ENCODE peak calls at places on chromosome 2, in ten cellular contexts. L is cardiac fibroblast, T is HAP-1, K is esophagus muscularis mucosa, P is H7, V is tibial nerve, W is MM.1S, S is cardiac muscle cell, O is kidney, E is adipocyte. Z is an unnamed sample.

GRCh38 chr2:42192642-42193566 is 23.8 kb downstream of the EML4 start:
- DNase-seq in W (peak; percentile 26), E (peak; percentile 41), P (no peak), O (no peak), S (no peak), V (no peak), T (no peak), L (no peak), K (no peak), Z (no peak)

GRCh38 chr2:217045725-217046475 is 186.0 kb upstream of the TNP1 start:
- DNase-seq in K (no peak), W (no peak), S (peak; percentile 29), V (no peak), T (no peak), P (no peak), E (peak; percentile 30), L (peak; percentile 43), O (no peak), Z (peak; percentile 84)

GRCh38 chr2:3483227-3483985 is 35.9 kb downstream of the ADI1 start:
- DNase-seq in E (no peak), V (peak; percentile 14), P (peak; percentile 94), W (no peak), K (no peak), S (peak; percentile 84), O (peak; percentile 91), L (no peak), T (no peak), Z (no peak)

GRCh38 chr2:218332920-218333645 is 23.6 kb upstream of the CATIP start:
- DNase-seq in P (no peak), L (no peak), T (no peak), V (no peak), S (peak; percentile 53), W (no peak), O (peak; percentile 73), K (peak; percentile 91), E (no peak), Z (no peak)

GRCh38 chr2:30249354-30249753 is 18.0 kb downstream of the LBH start:
- DNase-seq in W (no peak), P (no peak), O (no peak), L (no peak), V (no peak), E (no peak), K (no peak), S (no peak), T (no peak), Z (no peak)

GRCh38 chr2:200329384-200329783 is 22.9 kb downstream of the SPATS2L start:
- DNase-seq in S (no peak), K (no peak), T (no peak), P (no peak), O (no peak), V (no peak), W (no peak), L (no peak), E (no peak), Z (no peak)

GRCh38 chr2:239262484-239263230 is 138.2 kb downstream of the HDAC4 start:
- DNase-seq in L (no peak), E (no peak), V (no peak), W (no peak), K (no peak), S (no peak), T (no peak), O (no peak), P (no peak), Z (no peak)

GRCh38 chr2:134657650-134658250 is 61.0 kb downstream of the TMEM163 start:
- DNase-seq in E (peak; percentile 31), S (no peak), P (peak; percentile 41), T (no peak), O (no peak), K (no peak), V (no peak), L (peak; percentile 22), W (no peak), Z (no peak)

GRCh38 chr2:97719362-97720155 is 6.2 kb downstream of the ZAP70 start:
- DNase-seq in K (no peak), E (no peak), V (no peak), L (no peak), P (no peak), T (no peak), S (no peak), W (no peak), O (peak; percentile 20), Z (no peak)

DNA sequence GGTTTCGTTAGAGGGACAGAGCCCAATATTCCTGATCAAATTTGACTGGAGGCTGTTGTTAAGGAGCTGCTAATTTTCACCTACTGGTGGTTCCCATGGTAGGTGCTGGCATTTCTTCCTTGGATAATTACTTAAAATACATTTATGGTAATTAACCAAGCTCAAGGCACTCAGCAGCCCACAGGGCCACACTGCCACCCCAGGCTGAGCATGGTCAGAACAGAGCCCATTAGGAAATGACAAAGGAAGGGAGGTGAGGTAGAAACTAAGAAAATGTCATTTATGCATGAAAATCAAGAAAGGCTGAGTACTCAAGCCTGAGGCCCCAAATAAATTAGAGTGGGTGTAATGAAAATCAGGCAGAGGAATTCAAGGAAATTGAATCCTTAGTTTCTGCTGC is 510.2 kb upstream of the GYPC start:
- DNase-seq in E (no peak), P (peak; percentile 0), T (no peak), L (no peak), W (no peak), K (no peak), S (no peak), O (no peak), V (no peak), Z (no peak)
- H3K4me3 ChIP-seq in E (no peak overlapping the region), P (no peak overlapping the region), T (no peak overlapping the region), L (no peak overlapping the region), W (no peak overlapping the region), K (no peak overlapping the region), S (no peak overlapping the region), O (no peak overlapping the region), V (no peak overlapping the region), Z (no peak overlapping the region)

GRCh38 chr2:129877795-129878775 is 101.4 kb upstream of the RAB6C start:
- DNase-seq in V (no peak), E (peak; percentile 61), K (peak; percentile 91), T (no peak), P (peak; percentile 69), S (peak; percentile 75), L (no peak), O (no peak), W (peak; percentile 13), Z (no peak)
- H3K4me3 ChIP-seq in V (peak overlapping the region; percentile 24), E (peak overlapping the region; percentile 84), K (peak overlapping the region; percentile 64), T (no peak overlapping the region), P (peak overlapping the region; percentile 39), S (peak overlapping the region; percentile 41), L (no peak overlapping the region), O (peak overlapping the region; percentile 83), W (no peak overlapping the region), Z (peak overlapping the region; percentile 33)

DNA sequence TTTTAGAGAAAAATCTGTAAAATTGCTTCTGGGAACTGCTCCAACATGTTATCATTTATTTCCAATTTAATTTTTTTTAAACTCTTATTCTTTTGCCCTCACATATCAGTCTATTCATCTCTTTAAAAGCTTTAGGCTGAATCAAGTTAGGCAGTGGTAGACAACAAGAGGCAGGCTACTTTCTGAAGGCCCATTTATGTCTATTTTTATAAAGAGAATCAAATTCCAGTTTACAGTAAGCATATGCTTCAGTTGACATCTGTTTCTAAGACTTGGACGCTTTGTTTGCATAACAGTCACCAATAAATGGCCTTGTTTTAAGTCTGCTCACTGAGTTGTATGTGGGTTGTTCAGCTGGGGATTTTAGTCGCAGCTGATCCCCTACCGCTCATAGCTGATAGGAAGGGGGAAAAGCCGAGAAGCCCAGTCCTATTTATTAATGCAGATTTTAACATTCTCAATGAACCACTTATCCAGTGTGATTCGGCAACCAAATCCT is 260.5 kb upstream of the SIX3 start:
- DNase-seq in S (no peak), P (peak; percentile 37), V (no peak), K (no peak), E (peak; percentile 8), O (no peak), W (no peak), L (no peak), T (peak; percentile 83), Z (no peak)
- H3K4me3 ChIP-seq in S (no peak overlapping the region), P (no peak overlapping the region), V (no peak overlapping the region), K (no peak overlapping the region), E (no peak overlapping the region), O (no peak overlapping the region), W (no peak overlapping the region), L (no peak overlapping the region), T (no peak overlapping the region), Z (no peak overlapping the region)

GRCh38 chr2:177265834-177266817 is 1.6 kb upstream of the NFE2L2 start:
- DNase-seq in E (peak; percentile 80), P (no peak), S (peak; percentile 77), L (peak; percentile 64), V (no peak), K (no peak), T (no peak), W (peak; percentile 57), O (no peak), Z (no peak)
- H3K4me3 ChIP-seq in E (peak overlapping the region; percentile 93), P (no peak overlapping the region), S (peak overlapping the region; percentile 96), L (no peak overlapping the region), V (peak overlapping the region; percentile 56), K (peak overlapping the region; percentile 95), T (no peak overlapping the region), W (peak overlapping the region; percentile 71), O (peak overlapping the region; percentile 75), Z (peak overlapping the region; percentile 93)

Z was measured in MG63.